ENCODE peak calls at places on chromosome 20, in eight cellular contexts. H is mucosa of descending colon, I is MM.1S, W is pancreas, L is ovary, A is Caco-2, T is spleen, C is A549. Y is an unnamed sample. For H3K4me1, the result is how much of the 10 kb centered on the place peaks cover.

GRCh38 chr20:13960119-13960518 is 30.3 kb downstream of the SEL1L2 start:
- DNase-seq in L (no peak), C (no peak), H (no peak), A (no peak), W (no peak), T (no peak), I (no peak), Y (no peak)

GRCh38 chr20:49594143-49594928 is 26.4 kb upstream of the PTGIS start:
- DNase-seq in T (no peak), H (no peak), C (no peak), W (no peak), L (no peak), I (no peak), A (peak), Y (peak)

GRCh38 chr20:40961176-40961575 is 67.4 kb upstream of the TOP1 start:
- DNase-seq in W (no peak), L (no peak), H (no peak), A (no peak), C (no peak), I (no peak), T (no peak), Y (no peak)

GRCh38 chr20:62762801-62763368 is 33.4 kb upstream of the MRGBP start:
- DNase-seq in I (no peak), T (peak), W (peak), H (peak), A (no peak), C (no peak), L (no peak), Y (no peak)

GRCh38 chr20:64083380-64084208 is 604 bp downstream of the LKAAEAR1 start:
- DNase-seq in H (peak), W (peak), I (peak), C (peak), L (peak), A (peak), T (peak), Y (peak)

GRCh38 chr20:3405696-3406358 is 1.6 kb downstream of the DNAAF9 start:
- DNase-seq in T (no peak), I (no peak), W (no peak), C (no peak), A (peak), H (no peak), L (no peak), Y (no peak)

GRCh38 chr20:33839591-33839990 is 28.4 kb downstream of the CHMP4B start:
- DNase-seq in T (no peak), W (peak), C (no peak), H (no peak), I (no peak), A (no peak), L (no peak), Y (peak)

GRCh38 chr20:49765846-49766541 is 46.6 kb upstream of the SLC9A8 start:
- DNase-seq in T (no peak), A (no peak), H (no peak), I (no peak), C (no peak), W (no peak), L (no peak), Y (no peak)

GRCh38 chr20:50746138-50746940 is 15.0 kb downstream of the PARD6B start:
- DNase-seq in H (no peak), A (no peak), I (no peak), W (no peak), L (no peak), C (no peak), T (no peak), Y (peak)

GRCh38 chr20:43548273-43548880 is 10.4 kb upstream of the SGK2 start:
- DNase-seq in T (peak), C (no peak), H (no peak), W (no peak), L (no peak), I (no peak), A (no peak), Y (no peak)

GRCh38 chr20:19094959-19095541 is 117.4 kb upstream of the SLC24A3 start:
- DNase-seq in W (no peak), C (no peak), A (no peak), I (no peak), T (no peak), L (no peak), H (no peak), Y (no peak)

GRCh38 chr20:50385733-50386640 is 124.2 kb upstream of the PTPN1 start:
- DNase-seq in W (no peak), T (peak), A (no peak), I (no peak), C (no peak), H (no peak), L (no peak), Y (no peak)

GRCh38 chr20:50193851-50194830 is 3.5 kb downstream of the CEBPB start:
- DNase-seq in T (no peak), W (peak), A (no peak), L (peak), H (no peak), I (no peak), C (no peak), Y (peak)

GRCh38 chr20:2697768-2698167 is 5.2 kb downstream of the EBF4 start:
- DNase-seq in T (peak), C (no peak), L (no peak), I (no peak), A (no peak), W (no peak), H (no peak), Y (no peak)

GRCh38 chr20:44657875-44658274 is 6.4 kb upstream of the ADA start:
- DNase-seq in A (no peak), H (no peak), L (no peak), C (no peak), T (no peak), W (no peak), I (no peak), Y (no peak)

GRCh38 chr20:15895560-15896084 is 677.6 kb downstream of the KIF16B start:
- DNase-seq in A (no peak), H (no peak), C (no peak), I (no peak), L (no peak), T (no peak), W (no peak), Y (no peak)

GRCh38 chr20:53706511-53707031 is 112.9 kb upstream of the ZNF217 start:
- DNase-seq in I (peak), C (no peak), H (no peak), W (no peak), A (no peak), L (no peak), T (no peak), Y (no peak)

GRCh38 chr20:61886721-61887658 is 178.7 kb downstream of the TAF4 start:
- DNase-seq in T (peak), H (peak), C (peak), I (peak), A (peak), W (peak), L (no peak), Y (peak)

GRCh38 chr20:42549496-42549895 is 640.2 kb downstream of the PTPRT start:
- DNase-seq in C (no peak), H (no peak), T (no peak), A (no peak), W (no peak), L (no peak), I (no peak), Y (no peak)

GRCh38 chr20:9409352-9409751 is 105.0 kb upstream of the LAMP5 start:
- DNase-seq in A (no peak), C (no peak), W (no peak), I (no peak), T (no peak), H (no peak), L (no peak), Y (peak)

GRCh38 chr20:4187147-4187546 is 171.8 kb upstream of the RNF24 start:
- DNase-seq in H (no peak), A (no peak), T (peak), L (no peak), I (no peak), W (no peak), C (no peak), Y (no peak)

GRCh38 chr20:48724891-48725588 is 102.8 kb downstream of the PREX1 start:
- DNase-seq in C (no peak), A (no peak), W (no peak), L (no peak), I (no peak), H (no peak), T (peak), Y (no peak)

GRCh38 chr20:43662943-43663655 is 3.8 kb upstream of the MYBL2 start:
- DNase-seq in I (no peak), A (peak), T (peak), C (no peak), L (no peak), W (no peak), H (peak), Y (no peak)

GRCh38 chr20:7859371-7859802 is 80.9 kb downstream of the HAO1 start:
- DNase-seq in W (no peak), I (peak), H (no peak), C (no peak), A (peak), T (no peak), L (no peak), Y (peak)

GRCh38 chr20:63363013-63363957 is 2.1 kb upstream of the CHRNA4 start:
- DNase-seq in I (no peak), A (peak), T (peak), C (no peak), W (peak), H (no peak), L (no peak), Y (no peak)

GRCh38 chr20:60372282-60372681 is 414.1 kb downstream of the CDH26 start:
- DNase-seq in A (no peak), H (no peak), C (no peak), T (no peak), I (no peak), W (no peak), L (no peak), Y (no peak)

GRCh38 chr20:44861547-44862006 is 23.9 kb upstream of the YWHAB start:
- DNase-seq in I (no peak), L (no peak), W (no peak), C (no peak), T (no peak), A (no peak), H (no peak), Y (peak)

GRCh38 chr20:63183422-63184146 is 32.3 kb downstream of the YTHDF1 start:
- DNase-seq in W (peak), L (no peak), C (peak), A (peak), H (no peak), I (peak), T (peak), Y (peak)

GRCh38 chr20:3651204-3651970 is 11.8 kb downstream of the GFRA4 start:
- DNase-seq in A (no peak), T (no peak), C (no peak), W (no peak), I (peak), H (no peak), L (no peak), Y (no peak)

GRCh38 chr20:17427646-17428045 is 103.5 kb downstream of the BFSP1 start:
- DNase-seq in T (no peak), A (no peak), H (no peak), L (no peak), I (no peak), C (no peak), W (no peak), Y (no peak)

GRCh38 chr20:17419459-17419858 is 111.7 kb downstream of the BFSP1 start:
- DNase-seq in C (no peak), L (no peak), H (no peak), W (no peak), T (no peak), I (no peak), A (no peak), Y (no peak)

GRCh38 chr20:17421493-17421892 is 109.7 kb downstream of the BFSP1 start:
- DNase-seq in C (no peak), A (no peak), I (no peak), T (no peak), W (no peak), H (no peak), L (no peak), Y (no peak)

GRCh38 chr20:17423782-17424181 is 107.4 kb downstream of the BFSP1 start:
- DNase-seq in T (no peak), C (no peak), W (no peak), L (no peak), A (no peak), H (no peak), I (no peak), Y (no peak)
- TF ChIP-seq CTCF in T (no peak), C (no peak), W (no peak), L (no peak), A (no peak), H (no peak), I (no peak), Y (no peak)

DNA sequence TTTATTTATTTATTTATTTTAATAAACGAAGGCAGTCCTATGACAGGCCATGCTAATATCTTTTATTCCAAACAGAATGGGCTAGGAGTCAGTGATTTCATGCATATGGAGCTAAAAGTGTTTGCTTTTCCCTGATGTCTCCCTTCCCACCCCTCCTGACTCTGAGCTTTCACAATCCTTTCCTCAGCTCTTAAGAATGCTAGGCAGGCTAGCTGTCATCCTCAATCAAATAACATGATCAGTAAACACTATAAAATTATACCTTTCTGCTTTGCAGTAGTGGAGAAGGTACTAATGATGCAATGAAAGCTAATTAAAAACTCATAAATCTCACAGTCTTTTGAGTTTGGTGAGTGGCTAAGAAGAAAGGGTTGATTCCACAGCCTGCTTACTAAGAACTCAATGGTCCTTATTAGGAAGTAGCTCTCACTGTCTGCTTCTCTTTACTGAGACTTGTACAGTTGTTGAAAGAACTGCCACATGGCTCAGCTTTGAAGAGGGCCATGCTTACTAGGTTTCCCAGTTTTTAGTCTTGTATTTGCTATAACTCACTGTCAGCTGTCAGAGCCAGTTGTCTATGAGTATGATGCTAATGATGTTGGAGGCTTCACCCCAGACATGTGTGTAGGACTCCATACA is 250.9 kb upstream of the JAG1 start:
- DNase-seq in W (no peak), H (no peak), T (no peak), L (no peak), I (no peak), C (no peak), A (peak), Y (peak)
- H3K4me1 ChIP-seq in W (under half), H (under half), T (under half), L (under half), I (under half), C (half or more), A (under half), Y (under half)

DNA sequence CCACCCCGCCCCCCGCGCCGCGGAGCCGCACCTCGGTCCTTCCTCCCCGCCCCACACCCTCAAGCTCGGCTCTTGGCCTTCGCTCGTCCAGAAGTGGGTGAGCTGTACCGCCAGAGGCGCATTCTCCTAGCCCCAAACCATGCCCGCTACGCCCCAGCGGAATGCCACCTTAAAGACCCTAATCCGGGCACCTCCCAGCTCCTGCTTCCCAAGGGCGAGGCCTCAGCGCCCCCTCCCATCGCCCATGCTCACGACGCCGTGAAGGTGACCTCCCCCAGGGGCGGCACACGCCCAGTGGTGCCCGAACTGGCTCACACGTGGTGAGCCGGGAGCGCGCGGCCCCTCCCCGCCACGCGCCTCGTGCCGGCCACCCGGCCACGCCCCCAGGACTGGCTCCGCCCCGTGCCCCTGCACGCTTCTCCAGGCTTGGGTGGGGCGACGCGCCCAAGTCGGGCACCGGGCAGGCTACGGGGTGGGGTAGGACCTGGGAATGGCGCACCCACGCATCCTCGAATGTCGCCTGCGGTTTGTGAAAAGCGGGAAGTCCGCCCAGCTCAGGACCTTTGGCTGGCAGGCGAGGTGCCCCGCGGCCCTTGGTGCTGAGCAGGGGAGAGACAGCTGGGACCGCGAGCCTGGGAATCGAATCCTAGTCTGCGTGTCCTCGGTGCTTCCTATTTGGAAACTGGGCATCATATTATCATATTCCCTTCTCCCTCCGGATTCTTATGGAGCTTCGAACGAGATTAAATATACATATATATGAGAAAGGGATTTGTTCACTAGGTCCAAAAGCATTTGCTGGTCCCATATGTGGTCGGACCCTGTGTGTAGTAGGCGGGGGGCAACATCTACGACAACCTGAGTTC is 942 bp upstream of the SOX12 start:
- DNase-seq in H (peak), I (peak), A (peak), T (peak), W (peak), C (peak), L (peak), Y (peak)
- TF ChIP-seq CTCF in H (no peak), I (peak), A (peak), T (peak), W (peak), C (no peak), L (peak), Y (peak)

GRCh38 chr20:37355252-37356180 is 9.6 kb downstream of the SRC start:
- DNase-seq in W (no peak), I (no peak), A (no peak), L (no peak), C (no peak), H (no peak), T (peak), Y (no peak)

GRCh38 chr20:37358366-37359150 is 12.6 kb downstream of the SRC start:
- DNase-seq in H (no peak), I (no peak), L (no peak), W (no peak), A (no peak), C (no peak), T (peak), Y (no peak)

GRCh38 chr20:37356387-37356786 is 10.4 kb downstream of the SRC start:
- DNase-seq in T (peak), L (no peak), I (no peak), W (peak), C (no peak), H (no peak), A (no peak), Y (peak)

GRCh38 chr20:37357481-37358365 is 11.8 kb downstream of the SRC start:
- DNase-seq in C (no peak), T (peak), A (no peak), H (no peak), W (no peak), I (no peak), L (no peak), Y (no peak)

DNA sequence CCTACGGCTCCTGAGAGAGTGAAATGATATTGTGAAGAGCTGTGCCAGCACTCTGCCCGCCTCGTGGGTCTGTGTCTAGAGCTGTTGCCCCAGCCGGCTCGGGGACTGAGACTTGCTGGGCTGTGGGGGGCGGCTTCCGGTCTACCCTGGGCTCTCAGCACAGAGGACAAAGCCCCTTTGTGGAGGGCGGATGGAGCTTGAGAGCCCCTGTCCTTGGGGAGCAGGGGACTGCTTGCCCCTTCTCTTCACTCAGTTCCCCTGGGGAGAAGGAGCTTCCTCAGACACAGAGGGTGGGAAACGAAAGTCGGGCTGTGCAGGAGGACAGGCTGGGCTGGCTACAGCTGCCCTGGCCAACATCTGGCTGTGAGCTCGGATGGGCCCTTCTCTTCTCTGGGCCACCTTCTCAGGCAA is 11.0 kb downstream of the SRC start:
- DNase-seq in H (no peak), A (no peak), L (no peak), C (no peak), W (no peak), I (no peak), T (peak), Y (no peak)
- H3K4me1 ChIP-seq in H (under half), A (under half), L (under half), C (half or more), W (under half), I (under half), T (under half), Y (under half)

GRCh38 chr20:56400001-56400640 is 7.7 kb downstream of the CSTF1 start:
- DNase-seq in H (no peak), A (peak), T (no peak), I (peak), C (peak), L (peak), W (no peak), Y (peak)
- TF ChIP-seq CTCF in H (peak), A (peak), T (peak), I (peak), C (peak), L (peak), W (peak), Y (peak)

DNA sequence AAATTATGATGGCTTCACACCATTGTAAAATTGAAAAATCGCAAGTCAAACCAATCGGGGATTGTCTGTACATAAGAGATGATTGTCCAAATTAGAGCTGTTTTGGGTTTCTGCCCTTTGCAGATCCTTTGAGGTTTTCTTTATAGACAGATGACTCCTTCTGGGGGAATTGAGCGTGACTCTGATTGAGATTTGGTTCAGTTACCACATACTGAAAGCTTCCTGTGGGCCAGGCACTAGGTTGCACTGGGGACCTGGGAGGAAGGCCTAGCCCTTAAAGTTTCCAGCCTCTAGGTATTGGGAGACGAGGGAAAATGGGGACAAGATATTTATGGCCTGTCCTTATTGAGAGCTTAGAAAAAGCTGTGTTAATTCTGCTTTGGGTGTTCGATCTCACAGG is 9.2 kb downstream of the VAPB start:
- DNase-seq in L (no peak), T (no peak), I (no peak), H (no peak), W (no peak), C (no peak), A (no peak), Y (no peak)
- H3K4me1 ChIP-seq in L (under half), T (under half), I (under half), H (under half), W (under half), C (under half), A (under half), Y (under half)

DNA sequence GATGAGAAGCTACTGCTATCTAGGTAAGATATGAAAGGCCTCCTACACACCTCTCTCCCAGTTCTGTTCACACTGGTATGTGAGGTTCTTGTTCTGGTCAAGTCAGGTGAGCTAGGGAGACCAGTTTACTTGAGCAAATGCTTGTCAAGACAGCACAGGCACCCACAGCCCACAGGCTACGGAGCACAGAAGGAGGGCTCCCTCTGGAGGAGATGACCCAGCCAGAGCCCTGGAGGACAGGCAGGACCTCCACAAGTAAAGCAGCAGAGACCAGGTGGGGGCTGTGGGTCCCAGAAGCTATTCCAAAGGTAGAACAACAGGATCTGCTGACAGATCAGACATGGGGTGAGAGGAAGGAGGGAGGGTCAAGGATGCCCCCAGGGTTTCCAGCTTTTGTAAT is 13.2 kb downstream of the MMP24OS start:
- DNase-seq in T (no peak), A (peak), W (no peak), C (peak), I (no peak), L (no peak), H (no peak), Y (peak)
- TF ChIP-seq CTCF in T (no peak), A (peak), W (no peak), C (peak), I (no peak), L (no peak), H (no peak), Y (peak)

GRCh38 chr20:31746068-31746878 is 7.2 kb downstream of the TPX2 start:
- DNase-seq in L (no peak), I (no peak), T (no peak), A (no peak), W (no peak), C (no peak), H (no peak), Y (no peak)
- H3K4me1 ChIP-seq in L (under half), I (under half), T (under half), A (under half), W (under half), C (under half), H (under half), Y (under half)